ENCODE peak calls at places on chromosomes 4 and X, in ten cellular contexts. O is astrocyte; Z is naive B cell; Y is GOT3; W is T-helper 17 cell; J is cardiac muscle cell; X is progenitor cell of endocrine pancreas; M is NCI-H774; Q is Right ventricle myocardium superior; V is activated CD4-positive, CD25-positive, alpha-beta regulatory T cell. I is an unnamed sample.
A peak's percentile ranks its signal among the peaks of the same experiment; 100 is the strongest.

GRCh38 chr4:93791570-93792195 is 36.9 kb upstream of the ATOH1 start:
- DNase-seq in W (no peak), Q (no peak), X (peak; percentile 42), J (peak; percentile 84), M (peak; percentile 8), Z (no peak), O (peak; percentile 7), Y (no peak), V (no peak), I (no peak)

GRCh38 chr4:152225680-152226079 is 310.2 kb downstream of the FBXW7 start:
- DNase-seq in X (no peak), M (no peak), Q (no peak), O (no peak), Y (no peak), W (no peak), V (no peak), J (no peak), Z (no peak), I (no peak)

GRCh38 chr4:64464581-64464980 is 55.3 kb upstream of the TECRL start:
- DNase-seq in V (no peak), O (no peak), J (no peak), Z (no peak), Q (no peak), Y (no peak), M (no peak), W (no peak), X (no peak), I (no peak)

GRCh38 chr4:164529486-164529885 is 224.4 kb upstream of the SMIM31 start:
- DNase-seq in X (no peak), M (no peak), Z (no peak), Y (no peak), O (no peak), V (no peak), Q (no peak), J (no peak), W (no peak), I (no peak)

GRCh38 chr4:186149872-186150271 is 41.5 kb upstream of the CYP4V2 start:
- DNase-seq in Y (no peak), V (no peak), W (peak; percentile 17), J (peak; percentile 21), M (no peak), Z (no peak), Q (peak; percentile 74), X (no peak), O (no peak), I (peak; percentile 67)

GRCh38 chr4:153904011-153904410 is 115.1 kb upstream of the SFRP2 start:
- DNase-seq in W (no peak), Y (no peak), V (no peak), O (no peak), M (no peak), Z (no peak), J (no peak), Q (no peak), X (no peak), I (no peak)

GRCh38 chr4:117784266-117784665 is 250.0 kb upstream of the NDST3 start:
- DNase-seq in J (no peak), Q (no peak), Z (no peak), X (no peak), O (no peak), V (no peak), Y (no peak), W (no peak), M (no peak), I (no peak)

GRCh38 chrX:153922932-153923857 is 2.9 kb downstream of the ARHGAP4 start:
- DNase-seq in M (no peak), V (no peak), J (no peak), X (no peak), Z (no peak), Y (no peak), W (no peak), Q (peak; percentile 90), O (peak; percentile 45), I (no peak)

GRCh38 chr4:91257721-91258120 is 1046.0 kb upstream of the GRID2 start:
- DNase-seq in X (no peak), V (no peak), Z (no peak), W (no peak), Y (no peak), O (no peak), M (no peak), J (no peak), Q (no peak), I (no peak)

GRCh38 chr4:47669946-47670345 is 167.9 kb downstream of the CORIN start:
- DNase-seq in O (peak; percentile 14), M (peak; percentile 77), Y (no peak), J (no peak), W (no peak), V (no peak), Z (no peak), X (no peak), Q (no peak), I (no peak)

GRCh38 chr4:78669453-78669852 is 106.7 kb upstream of the BMP2K start:
- DNase-seq in Y (no peak), Q (no peak), W (no peak), Z (no peak), J (no peak), O (no peak), M (no peak), V (no peak), X (no peak), I (no peak)

GRCh38 chrX:77436271-77436670 is 10.9 kb upstream of the FGF16 start:
- DNase-seq in V (no peak), M (no peak), W (no peak), Z (no peak), J (peak; percentile 50), X (no peak), Y (no peak), Q (no peak), O (no peak), I (no peak)

GRCh38 chr4:57013529-57014120 is 34.9 kb downstream of the POLR2B start:
- DNase-seq in Y (no peak), Z (no peak), W (no peak), Q (no peak), M (no peak), X (no peak), V (no peak), O (no peak), J (no peak), I (no peak)

I was measured in type B pancreatic cell.